ENCODE peak calls at places on chromosomes 2 and 18, in six cellular contexts. H is heart right ventricle; X is hepatic stellate cell; G is activated T-helper 1 cell treated with anti-CD3 and anti-CD28 coated beads, Interleukin-2, amount 50 U/mL, for 16 hours; O is fibroblast of the aortic adventitia; T is Daoy. Z is an unnamed sample.

GRCh38 chr2:230866704-230867561 is 2.2 kb downstream of the ITM2C start:
- DNase-seq in H (no peak), X (no peak), G (no peak), O (peak; percentile 37), T (peak; percentile 84), Z (peak; percentile 53)

GRCh38 chr2:59996830-59997229 is 556.6 kb downstream of the BCL11A start:
- DNase-seq in H (no peak), X (no peak), G (no peak), O (no peak), T (no peak), Z (no peak)

GRCh38 chr2:109437325-109438090 is 176.3 kb downstream of the SEPTIN10 start:
- DNase-seq in H (no peak), X (no peak), G (no peak), O (no peak), T (no peak), Z (no peak)

GRCh38 chr18:77487951-77488740 is 238.5 kb downstream of the GALR1 start:
- DNase-seq in H (no peak), X (no peak), G (no peak), O (no peak), T (no peak), Z (no peak)

GRCh38 chr2:240893363-240893828 is 2.6 kb downstream of the MAB21L4 start:
- DNase-seq in H (no peak), X (no peak), G (no peak), O (peak; percentile 47), T (peak; percentile 67), Z (peak; percentile 65)

GRCh38 chr18:11081009-11081532 is 68.3 kb downstream of the PIEZO2 start:
- DNase-seq in H (no peak), X (no peak), G (no peak), O (no peak), T (no peak), Z (no peak)

GRCh38 chr18:35456181-35456850 is 41.4 kb downstream of the INO80C start:
- DNase-seq in H (no peak), X (no peak), G (no peak), O (peak; percentile 37), T (peak; percentile 53), Z (no peak)

GRCh38 chr2:149331023-149331400 is 625 bp downstream of the LYPD6 start:
- DNase-seq in H (no peak), X (peak; percentile 11), G (no peak), O (no peak), T (no peak), Z (no peak)

GRCh38 chr2:151071382-151071781 is 190.3 kb downstream of the RBM43 start:
- DNase-seq in H (no peak), X (peak; percentile 6), G (no peak), O (peak; percentile 78), T (peak; percentile 8), Z (peak; percentile 33)

Z was measured in H4.